ENCODE peak calls at places on chromosomes 1 and 21, in four cellular contexts. K is GM23248; U is NCI-H1930; G is activated naive CD4-positive, alpha-beta T cell treated with Interleukin-2 at 50 U/mL for 16 hours. W is an unnamed sample.

GRCh38 chr21:28226563-28226962 is 766.1 kb downstream of the LTN1 start:
- DNase-seq in K (no peak), U (no peak), G (no peak), W (no peak)

GRCh38 chr1:38559180-38559874 is 300.2 kb downstream of the RRAGC start:
- DNase-seq in K (peak), U (no peak), G (peak), W (peak)

GRCh38 chr1:183194527-183195145 is 8.6 kb downstream of the LAMC2 start:
- DNase-seq in K (no peak), U (no peak), G (no peak), W (no peak)

GRCh38 chr1:74508449-74508848 is 4.0 kb downstream of the LRRC53 start:
- DNase-seq in K (no peak), U (no peak), G (no peak), W (no peak)

GRCh38 chr1:207887542-207887941 is 23.4 kb downstream of the CD34 start:
- DNase-seq in K (no peak), U (no peak), G (no peak), W (no peak)

GRCh38 chr1:166974647-166975345 is 544 bp downstream of the ILDR2 start:
- DNase-seq in K (no peak), U (no peak), G (peak), W (no peak)

GRCh38 chr1:224502459-224503160 is 68.0 kb upstream of the WDR26 start:
- DNase-seq in K (no peak), U (no peak), G (no peak), W (no peak)

GRCh38 chr1:42847721-42848470 is 1.5 kb downstream of the ZNF691 start:
- DNase-seq in K (no peak), U (no peak), G (peak), W (no peak)

GRCh38 chr1:29332204-29332603 is 95.9 kb downstream of the PTPRU start:
- DNase-seq in K (peak), U (peak), G (no peak), W (no peak)

GRCh38 chr1:211478376-211478775 is 13.6 kb downstream of the RD3 start:
- DNase-seq in K (no peak), U (no peak), G (no peak), W (no peak)